ENCODE peak calls at places on chromosomes 3 and 15, in five cellular contexts. J, F, Q, L and H are unnamed samples. For H3K79me2, the result is how much of the 10 kb centered on the place peaks cover.

GRCh38 chr3:11690863-11691833 is 47.4 kb upstream of the VGLL4 start:
- DNase-seq in J (no peak), F (peak), Q (no peak), L (peak), H (no peak)

GRCh38 chr3:31802981-31803380 is 178.1 kb downstream of the OSBPL10 start:
- DNase-seq in J (no peak), F (no peak), Q (no peak), L (no peak), H (no peak)

GRCh38 chr3:129934234-129935123 is 40.0 kb upstream of the TRH start:
- DNase-seq in J (peak), F (peak), Q (peak), L (peak), H (peak)

GRCh38 chr15:55168350-55168974 is 28.3 kb downstream of the RSL24D1 start:
- DNase-seq in J (peak), F (peak), Q (peak), L (peak), H (peak)

GRCh38 chr3:79960594-79960993 is 192.8 kb upstream of the ROBO1 start:
- DNase-seq in J (no peak), F (no peak), Q (no peak), L (no peak), H (no peak)

GRCh38 chr3:132006605-132007204 is 28.1 kb downstream of the CPNE4 start:
- DNase-seq in J (peak), F (peak), Q (peak), L (peak), H (no peak)

GRCh38 chr3:152396867-152397266 is 128.1 kb downstream of the MBNL1 start:
- DNase-seq in J (no peak), F (no peak), Q (no peak), L (peak), H (no peak)

GRCh38 chr15:78307977-78308376 is 8.6 kb upstream of the SKIC8 start:
- DNase-seq in J (peak), F (no peak), Q (no peak), L (no peak), H (no peak)

GRCh38 chr3:127093312-127093711 is 99.6 kb upstream of the PRR23E start:
- DNase-seq in J (no peak), F (no peak), Q (no peak), L (no peak), H (no peak)

GRCh38 chr3:81702126-81702525 is 59.3 kb downstream of the GBE1 start:
- DNase-seq in J (no peak), F (no peak), Q (no peak), L (no peak), H (no peak)

GRCh38 chr15:90683876-90684275 is 33.3 kb upstream of the BLM start:
- DNase-seq in J (no peak), F (no peak), Q (no peak), L (no peak), H (no peak)

GRCh38 chr3:150623945-150624344 is 20.8 kb downstream of the SELENOT start:
- DNase-seq in J (no peak), F (no peak), Q (no peak), L (no peak), H (no peak)
- H3K79me2 ChIP-seq in J (under half), F (under half), Q (under half), L (under half), H (under half)

DNA sequence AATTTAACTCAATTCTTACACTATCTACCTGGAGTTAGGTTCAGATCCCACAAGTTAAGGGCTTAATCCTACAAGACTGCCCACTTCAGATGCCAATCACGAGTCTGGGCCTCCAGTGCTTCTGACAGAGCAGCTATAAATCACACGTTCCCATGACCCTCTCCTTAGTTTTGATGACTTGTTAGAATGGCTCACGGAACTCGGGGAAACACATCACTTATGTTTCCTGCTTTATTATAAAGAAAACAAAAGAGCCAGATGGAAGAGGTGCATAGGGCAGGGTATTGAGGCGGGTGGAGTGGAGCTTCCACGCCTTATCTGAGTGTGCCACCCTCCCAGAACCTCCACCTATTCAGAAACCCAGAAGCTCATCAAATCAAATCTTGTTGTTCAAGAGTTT is 170.8 kb downstream of the MOBP start:
- DNase-seq in J (no peak), F (no peak), Q (no peak), L (no peak), H (no peak)
- H2AFZ ChIP-seq in J (peak), F (no peak), Q (peak), L (no peak), H (no peak)

DNA sequence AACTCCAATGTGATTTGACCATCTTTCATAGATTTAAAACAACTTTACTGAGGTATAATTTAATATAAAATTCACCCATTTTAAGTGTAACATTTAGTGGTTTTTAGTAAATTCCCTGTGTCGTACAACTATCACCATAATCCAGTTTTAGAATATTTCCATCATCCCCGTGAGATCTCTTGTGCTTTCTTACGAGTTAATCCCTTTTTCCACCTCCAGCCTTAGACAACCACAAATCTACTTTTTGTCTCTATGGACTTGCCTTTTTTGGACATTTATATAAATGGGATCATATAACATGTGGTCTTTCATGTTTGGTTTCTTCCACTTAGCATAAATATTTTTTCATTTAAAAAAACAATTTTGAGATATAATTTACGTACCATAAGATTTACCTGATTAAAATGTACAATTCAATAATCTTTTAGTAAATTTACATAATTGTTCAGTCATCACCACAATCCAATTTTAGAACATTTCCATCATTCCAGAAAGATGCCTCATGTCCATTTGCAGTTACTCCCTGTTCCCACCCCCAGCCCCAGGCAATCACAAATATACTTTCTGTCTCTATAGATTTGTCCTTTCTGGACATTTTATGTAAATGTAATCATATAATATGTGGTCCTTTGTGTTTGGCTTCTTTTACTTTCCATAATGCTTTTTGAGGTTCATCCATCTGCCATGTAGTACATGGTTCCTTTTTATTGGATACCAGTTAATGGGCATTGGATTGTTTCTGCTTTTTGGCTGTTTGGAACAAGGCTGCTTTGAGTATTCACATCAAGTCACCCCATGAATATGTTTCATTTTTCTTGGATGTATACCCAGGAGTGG is 3.0 kb downstream of the OXSR1 start:
- DNase-seq in J (no peak), F (no peak), Q (no peak), L (peak), H (no peak)
- H3K79me2 ChIP-seq in J (half or more), F (half or more), Q (half or more), L (half or more), H (under half)

GRCh38 chr3:187252311-187252710 is 39.2 kb downstream of the MASP1 start:
- DNase-seq in J (no peak), F (no peak), Q (no peak), L (no peak), H (no peak)
- H2AFZ ChIP-seq in J (no peak), F (no peak), Q (no peak), L (no peak), H (no peak)

GRCh38 chr3:118799303-118799702 is 235.3 kb downstream of the IGSF11 start:
- DNase-seq in J (no peak), F (no peak), Q (no peak), L (no peak), H (no peak)
- H3K79me2 ChIP-seq in J (under half), F (under half), Q (half or more), L (under half), H (under half)

GRCh38 chr15:84904409-84904808 is 19.9 kb downstream of the SLC28A1 start:
- DNase-seq in J (no peak), F (no peak), Q (no peak), L (no peak), H (no peak)

GRCh38 chr15:84905016-84905916 is 20.8 kb downstream of the SLC28A1 start:
- DNase-seq in J (no peak), F (no peak), Q (no peak), L (no peak), H (peak)

GRCh38 chr15:84907731-84908130 is 23.3 kb downstream of the SLC28A1 start:
- DNase-seq in J (no peak), F (no peak), Q (no peak), L (no peak), H (no peak)

GRCh38 chr15:84901540-84901939 is 17.1 kb downstream of the SLC28A1 start:
- DNase-seq in J (no peak), F (no peak), Q (no peak), L (no peak), H (no peak)

GRCh38 chr15:84903751-84904150 is 19.3 kb downstream of the SLC28A1 start:
- DNase-seq in J (no peak), F (no peak), Q (no peak), L (no peak), H (no peak)
- H2AFZ ChIP-seq in J (peak), F (no peak), Q (no peak), L (no peak), H (no peak)

DNA sequence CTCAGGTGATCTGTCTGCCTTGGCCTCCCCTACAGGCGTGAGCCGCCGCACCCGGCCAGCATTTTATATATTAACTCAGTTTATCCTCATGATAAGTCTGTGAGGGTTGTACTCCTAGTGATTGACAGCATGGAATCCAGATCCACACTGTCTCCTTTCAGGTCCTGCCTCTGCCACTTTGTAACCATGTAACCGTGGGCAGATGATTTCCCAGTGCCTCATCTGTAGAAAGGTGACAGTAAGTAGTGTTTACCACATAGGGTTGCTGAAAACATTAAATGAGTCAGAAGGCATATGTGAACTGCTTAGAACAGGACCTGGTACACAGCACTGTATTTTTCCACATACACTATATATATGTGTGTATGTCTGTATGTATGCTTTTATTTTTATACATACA is 2.4 kb downstream of the FYTTD1 start:
- DNase-seq in J (no peak), F (no peak), Q (no peak), L (no peak), H (no peak)
- H3K79me2 ChIP-seq in J (half or more), F (under half), Q (half or more), L (half or more), H (under half)

GRCh38 chr15:66662522-66662921 is 39.5 kb upstream of the SMAD6 start:
- DNase-seq in J (no peak), F (no peak), Q (no peak), L (no peak), H (no peak)
- H2AFZ ChIP-seq in J (no peak), F (no peak), Q (no peak), L (no peak), H (no peak)

DNA sequence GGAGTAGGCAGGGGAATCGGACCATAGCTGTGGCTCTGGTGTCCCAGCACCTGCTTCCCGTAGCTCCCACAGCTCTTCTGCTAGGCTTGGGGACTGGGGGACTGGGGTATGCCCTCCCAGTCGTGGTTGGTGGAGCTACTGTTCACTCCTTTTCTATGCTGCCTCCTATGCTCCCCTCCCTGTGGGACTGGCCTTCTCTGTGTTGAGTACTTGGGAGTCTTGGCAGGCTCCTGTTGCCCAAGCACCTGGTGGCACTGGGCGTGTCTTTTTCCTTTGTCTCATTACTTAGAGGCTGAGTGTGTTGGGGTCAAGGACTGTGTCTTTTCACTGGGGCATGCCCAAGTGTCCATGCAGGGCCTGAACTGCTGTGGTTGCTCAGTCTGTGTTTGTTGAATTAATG is 222.4 kb downstream of the EPHB1 start:
- DNase-seq in J (no peak), F (no peak), Q (no peak), L (no peak), H (no peak)
- H3K79me2 ChIP-seq in J (under half), F (under half), Q (under half), L (under half), H (under half)

GRCh38 chr3:42043116-42043796 is 47.9 kb upstream of the TRAK1 start:
- DNase-seq in J (no peak), F (peak), Q (no peak), L (peak), H (no peak)

GRCh38 chr3:42045719-42046243 is 45.4 kb upstream of the TRAK1 start:
- DNase-seq in J (no peak), F (peak), Q (no peak), L (no peak), H (no peak)

GRCh38 chr3:42037318-42037945 is 53.7 kb upstream of the TRAK1 start:
- DNase-seq in J (no peak), F (no peak), Q (no peak), L (no peak), H (no peak)

GRCh38 chr3:42042747-42043115 is 48.4 kb upstream of the TRAK1 start:
- DNase-seq in J (no peak), F (no peak), Q (no peak), L (peak), H (no peak)
- H2AFZ ChIP-seq in J (no peak), F (no peak), Q (no peak), L (no peak), H (no peak)